ENCODE peak calls at places on chromosomes 6 and 20, in six cellular contexts. Z, S, A, D, V and X are unnamed samples. For H3K9me3, the result is how much of the 10 kb centered on the place peaks cover.

GRCh38 chr6:136962661-136963060 is 40.6 kb downstream of the SLC35D3 start:
- DNase-seq in Z (no peak), S (no peak), A (no peak), D (no peak), V (no peak), X (no peak)

GRCh38 chr6:119210596-119210995 is 132.1 kb upstream of the FAM184A start:
- DNase-seq in Z (no peak), S (no peak), A (no peak), D (no peak), V (no peak), X (no peak)

GRCh38 chr6:127343753-127344659 is 597 bp upstream of the ECHDC1 start:
- DNase-seq in Z (no peak), S (no peak), A (no peak), D (no peak), V (no peak), X (peak)

GRCh38 chr6:144439016-144439415 is 153.9 kb downstream of the UTRN start:
- DNase-seq in Z (no peak), S (no peak), A (no peak), D (no peak), V (no peak), X (no peak)

GRCh38 chr6:170234419-170234818 is 56.5 kb downstream of the DLL1 start:
- DNase-seq in Z (no peak), S (no peak), A (peak), D (no peak), V (no peak), X (no peak)

GRCh38 chr6:7818480-7819165 is 92.0 kb downstream of the TXNDC5 start:
- DNase-seq in Z (peak), S (no peak), A (no peak), D (no peak), V (no peak), X (no peak)

GRCh38 chr6:115945306-115945705 is 115.4 kb downstream of the FRK start:
- DNase-seq in Z (no peak), S (no peak), A (no peak), D (no peak), V (no peak), X (no peak)

GRCh38 chr6:2658788-2659187 is 91.9 kb downstream of the MYLK4 start:
- DNase-seq in Z (no peak), S (no peak), A (no peak), D (no peak), V (no peak), X (no peak)

GRCh38 chr6:163146036-163146435 is 268.5 kb upstream of the QKI start:
- DNase-seq in Z (no peak), S (no peak), A (no peak), D (no peak), V (no peak), X (no peak)

GRCh38 chr6:141351721-141352120 is 781.0 kb upstream of the GJE1 start:
- DNase-seq in Z (no peak), S (no peak), A (no peak), D (no peak), V (no peak), X (no peak)

GRCh38 chr20:47801759-47802158 is 16.5 kb upstream of the SULF2 start:
- DNase-seq in Z (no peak), S (no peak), A (no peak), D (no peak), V (no peak), X (no peak)

GRCh38 chr20:44621939-44622338 is 29.6 kb downstream of the ADA start:
- DNase-seq in Z (no peak), S (no peak), A (no peak), D (no peak), V (no peak), X (no peak)

GRCh38 chr6:40962241-40962640 is 76.8 kb downstream of the UNC5CL start:
- DNase-seq in Z (no peak), S (no peak), A (no peak), D (no peak), V (no peak), X (no peak)

GRCh38 chr6:116074732-116075387 is 14.2 kb upstream of the FRK start:
- DNase-seq in Z (no peak), S (no peak), A (no peak), D (no peak), V (no peak), X (no peak)

GRCh38 chr20:58056021-58056591 is 172.3 kb downstream of the ANKRD60 start:
- DNase-seq in Z (no peak), S (peak), A (no peak), D (no peak), V (no peak), X (peak)

GRCh38 chr6:52251113-52251512 is 6.8 kb upstream of the IL17F start:
- DNase-seq in Z (no peak), S (no peak), A (no peak), D (no peak), V (no peak), X (no peak)

GRCh38 chr6:32668226-32668747 is 1.8 kb upstream of the HLA-DQB1 start:
- DNase-seq in Z (no peak), S (no peak), A (peak), D (no peak), V (no peak), X (peak)

GRCh38 chr6:36917541-36918193 is 31.9 kb downstream of the C6orf89 start:
- DNase-seq in Z (no peak), S (peak), A (no peak), D (peak), V (no peak), X (peak)

GRCh38 chr6:36913082-36913481 is 27.3 kb downstream of the C6orf89 start:
- DNase-seq in Z (no peak), S (no peak), A (no peak), D (no peak), V (no peak), X (no peak)

GRCh38 chr6:36914227-36914794 is 28.6 kb downstream of the C6orf89 start:
- DNase-seq in Z (no peak), S (no peak), A (no peak), D (no peak), V (no peak), X (no peak)

GRCh38 chr6:36916159-36916558 is 30.4 kb downstream of the C6orf89 start:
- DNase-seq in Z (no peak), S (no peak), A (no peak), D (no peak), V (no peak), X (no peak)

DNA sequence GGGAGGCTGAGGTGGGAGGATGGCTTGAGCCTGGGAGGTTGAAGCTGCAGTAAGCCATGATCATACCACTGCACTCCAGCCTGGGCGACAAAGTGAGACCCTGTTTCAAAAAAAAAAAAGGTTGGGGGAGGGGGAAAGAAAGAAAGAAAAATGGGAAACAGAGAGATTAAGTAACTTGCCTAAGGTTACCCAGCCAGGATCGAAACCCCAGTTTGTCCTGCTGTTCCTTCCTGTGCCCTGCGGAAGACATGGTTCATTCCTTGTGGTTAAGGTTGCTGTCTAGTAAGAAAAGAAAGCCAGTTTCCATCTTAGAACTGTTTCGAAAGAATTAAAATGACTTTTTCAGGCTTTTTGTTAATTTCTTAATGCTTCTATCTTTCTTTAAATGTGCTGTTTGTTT is 29.8 kb downstream of the C6orf89 start:
- DNase-seq in Z (no peak), S (no peak), A (no peak), D (no peak), V (no peak), X (no peak)
- H3K27ac ChIP-seq in Z (peak), S (peak), A (no peak), D (no peak), V (no peak), X (no peak)

GRCh38 chr6:159995405-159995804 is 26.5 kb downstream of the IGF2R start:
- DNase-seq in Z (no peak), S (no peak), A (no peak), D (no peak), V (no peak), X (no peak)
- H3K9me3 ChIP-seq in Z (under half), S (under half), A (under half), D (under half), V (under half), X (under half)

DNA sequence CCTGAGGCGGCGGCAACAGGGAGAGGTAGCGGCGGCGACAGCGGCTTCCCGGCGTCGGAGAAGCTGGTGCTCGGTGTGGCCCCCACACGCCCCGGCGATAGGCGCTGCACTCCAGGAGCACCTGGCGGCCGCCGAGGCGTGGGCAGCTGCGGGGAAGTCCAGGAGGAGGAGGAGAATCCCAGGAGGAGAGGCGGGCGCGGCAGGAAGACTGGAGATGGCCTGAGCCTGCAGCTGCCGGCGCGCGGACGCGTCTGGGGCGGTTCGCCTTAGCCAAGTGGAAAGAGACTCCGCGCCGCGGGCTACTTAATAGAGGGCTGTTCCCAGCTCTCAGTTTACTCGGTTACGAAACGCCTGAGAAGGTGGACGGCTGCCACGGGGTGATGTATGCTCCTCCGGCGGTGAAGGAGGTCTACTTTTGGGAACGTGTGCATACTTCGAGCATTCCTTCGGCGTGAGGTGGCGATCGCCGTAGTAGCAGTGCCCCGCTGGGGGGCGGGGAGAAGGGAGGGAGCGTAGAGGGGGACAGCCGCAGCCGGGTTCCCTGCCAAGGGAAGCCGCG is at the start of gene COL12A1:
- DNase-seq in Z (peak), S (peak), A (peak), D (peak), V (peak), X (peak)
- TF ChIP-seq CTCF in Z (no peak), S (peak), A (no peak), D (no peak), V (no peak), X (no peak)

GRCh38 chr20:39961667-39962066 is 727.4 kb downstream of the MAFB start:
- DNase-seq in Z (no peak), S (no peak), A (no peak), D (no peak), V (no peak), X (no peak)
- H3K27ac ChIP-seq in Z (no peak), S (no peak), A (no peak), D (no peak), V (no peak), X (no peak)

GRCh38 chr6:317452-318144 is 25.3 kb downstream of the DUSP22 start:
- DNase-seq in Z (no peak), S (no peak), A (no peak), D (no peak), V (no peak), X (no peak)
- H3K9me3 ChIP-seq in Z (under half), S (under half), A (under half), D (under half), V (under half), X (under half)

GRCh38 chr20:53208110-53208908 is 236.2 kb downstream of the TSHZ2 start:
- DNase-seq in Z (no peak), S (no peak), A (no peak), D (no peak), V (no peak), X (no peak)
- TF ChIP-seq CTCF in Z (no peak), S (no peak), A (no peak), D (no peak), V (no peak), X (no peak)

GRCh38 chr6:132919476-132919875 is 105.1 kb downstream of the RPS12 start:
- DNase-seq in Z (peak), S (no peak), A (peak), D (peak), V (no peak), X (peak)

DNA sequence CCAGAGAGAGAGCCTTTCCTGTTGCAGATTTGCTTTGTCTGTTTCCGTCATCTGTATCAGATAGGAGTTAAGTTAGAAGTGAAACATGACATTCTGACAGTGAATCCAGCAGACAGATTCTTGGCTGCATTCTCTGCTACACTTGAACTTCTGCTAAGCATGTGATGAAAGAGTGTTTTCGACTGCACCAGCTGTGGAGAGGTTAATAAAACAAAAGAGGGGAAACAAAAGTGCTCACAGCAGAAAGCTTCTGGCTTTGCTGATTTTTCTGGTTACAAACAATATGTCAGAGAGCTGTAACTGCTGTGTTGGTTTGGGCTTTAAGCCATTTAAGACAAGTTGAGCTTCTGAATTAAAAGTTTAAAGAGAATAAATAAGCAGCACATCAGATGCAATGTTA is 104.7 kb downstream of the RPS12 start:
- DNase-seq in Z (no peak), S (no peak), A (no peak), D (no peak), V (no peak), X (no peak)
- H3K27ac ChIP-seq in Z (no peak), S (no peak), A (no peak), D (peak), V (no peak), X (no peak)

GRCh38 chr20:29741894-29742698 is 1515.4 kb upstream of the DEFB115 start:
- DNase-seq in Z (no peak), S (no peak), A (peak), D (peak), V (peak), X (no peak)

GRCh38 chr20:29740951-29741593 is 1516.4 kb upstream of the DEFB115 start:
- DNase-seq in Z (no peak), S (no peak), A (peak), D (peak), V (peak), X (no peak)

GRCh38 chr20:29740601-29740950 is 1516.9 kb upstream of the DEFB115 start:
- DNase-seq in Z (no peak), S (no peak), A (peak), D (peak), V (no peak), X (no peak)

GRCh38 chr20:29742699-29743100 is 1514.8 kb upstream of the DEFB115 start:
- DNase-seq in Z (no peak), S (no peak), A (peak), D (no peak), V (peak), X (no peak)

DNA sequence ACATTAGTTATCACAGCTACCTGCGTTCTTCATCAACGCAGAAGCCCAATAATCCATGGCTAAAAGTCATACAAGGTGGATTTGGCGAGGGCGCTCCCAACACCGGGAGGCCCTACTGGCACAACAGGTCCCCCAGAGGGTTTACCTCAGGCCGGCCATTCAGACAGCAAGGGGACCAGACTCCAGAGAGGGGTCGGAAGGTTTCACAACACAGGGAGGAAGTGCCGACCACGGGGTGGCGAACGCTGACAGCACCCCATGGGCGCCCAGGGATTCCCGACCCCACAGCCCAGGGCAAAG is 1515.9 kb upstream of the DEFB115 start:
- DNase-seq in Z (no peak), S (no peak), A (peak), D (peak), V (no peak), X (no peak)
- H3K9me3 ChIP-seq in Z (under half), S (under half), A (under half), D (under half), V (under half), X (under half)